ENCODE peak calls at places on chromosomes 12 and 14, in four cellular contexts. J is mesothelial cell of epicardium, H is MCF 10A, Q is OCI-LY7. Y is an unnamed sample.

GRCh38 chr12:1593232-1594044 is 943 bp downstream of the FBXL14 start:
- DNase-seq in H (peak), Q (peak), J (peak), Y (no peak)

GRCh38 chr12:70059373-70059772 is 183.9 kb upstream of the CNOT2 start:
- DNase-seq in H (no peak), Q (no peak), J (no peak), Y (no peak)

GRCh38 chr14:47332099-47332498 is 343.3 kb downstream of the MDGA2 start:
- DNase-seq in Q (no peak), H (no peak), J (no peak), Y (no peak)

GRCh38 chr14:88044129-88044727 is 39.3 kb downstream of the GPR65 start:
- DNase-seq in H (no peak), J (no peak), Q (no peak), Y (no peak)

GRCh38 chr14:67240168-67240932 is 885 bp upstream of the PALS1 start:
- DNase-seq in Q (peak), J (peak), H (peak), Y (no peak)

GRCh38 chr12:18382486-18382885 is 121.2 kb downstream of the PIK3C2G start:
- DNase-seq in J (no peak), H (peak), Q (no peak), Y (no peak)

GRCh38 chr14:57533214-57533613 is 39.6 kb upstream of the CCDC198 start:
- DNase-seq in J (no peak), Q (peak), H (peak), Y (no peak)

GRCh38 chr14:54474232-54474793 is 14.5 kb downstream of the GMFB start:
- DNase-seq in J (no peak), Q (no peak), H (no peak), Y (no peak)

GRCh38 chr12:11746024-11746771 is 96.7 kb downstream of the ETV6 start:
- DNase-seq in H (peak), Q (peak), J (no peak), Y (no peak)

GRCh38 chr12:11941601-11942360 is 129.0 kb upstream of the BCL2L14 start:
- DNase-seq in H (peak), Q (no peak), J (no peak), Y (no peak)

GRCh38 chr14:64993263-64993662 is 6.6 kb downstream of the FNTB start:
- DNase-seq in Q (no peak), H (no peak), J (no peak), Y (no peak)

DNA sequence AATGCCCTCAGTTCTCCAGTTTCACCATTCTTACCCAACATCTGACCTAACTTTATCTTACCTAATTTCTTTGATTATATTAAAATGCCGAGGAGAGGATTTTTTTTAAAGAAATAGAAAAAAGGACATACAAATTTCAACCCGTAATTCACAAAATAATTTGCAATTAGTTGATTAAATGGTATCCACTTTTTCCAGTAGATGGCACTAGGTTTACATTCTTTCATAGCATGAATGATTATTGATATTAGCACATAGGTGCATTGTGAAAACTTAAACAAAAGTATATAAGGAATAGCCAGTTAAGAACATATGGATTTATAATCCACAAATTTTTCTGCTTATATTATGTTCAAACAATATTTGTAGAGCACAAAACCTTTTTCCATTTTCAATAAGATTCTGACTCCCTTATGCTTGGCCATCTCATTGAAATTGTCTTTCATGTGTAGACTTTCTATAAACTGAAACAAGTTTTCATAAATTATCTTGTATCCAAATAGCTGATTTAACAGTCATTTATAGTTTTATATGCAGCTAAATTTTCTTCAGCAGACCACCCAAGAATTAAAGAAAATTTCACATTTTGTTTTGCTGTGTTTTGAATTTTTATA is 35.3 kb downstream of the MSRB3 start:
- DNase-seq in Q (peak), H (peak), J (no peak), Y (no peak)
- TF ChIP-seq CTCF in Q (peak), H (peak), J (peak), Y (no peak)

GRCh38 chr14:60184597-60185555 is 19.7 kb upstream of the DHRS7 start:
- DNase-seq in Q (peak), H (peak), J (no peak), Y (no peak)
- TF ChIP-seq CTCF in Q (peak), H (no peak), J (peak), Y (no peak)

DNA sequence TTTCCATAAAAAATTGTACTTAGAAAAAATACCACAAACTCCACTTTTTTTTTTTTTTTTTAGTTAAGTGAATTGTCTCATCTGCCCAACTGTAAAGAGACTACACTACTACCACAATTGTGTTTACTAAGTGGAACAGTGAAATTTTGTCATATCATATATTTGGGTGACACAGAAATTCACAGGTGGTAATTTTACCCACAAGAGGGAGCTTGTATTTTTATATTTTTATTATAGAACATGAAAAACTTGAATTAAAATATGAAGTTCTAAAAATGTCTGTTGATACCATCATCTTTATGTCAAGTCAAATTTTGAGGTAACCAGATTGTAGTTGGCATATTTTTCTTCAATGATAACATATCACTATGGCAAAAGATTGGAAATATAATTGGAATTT is 329.4 kb upstream of the SOX5 start:
- DNase-seq in J (no peak), Q (no peak), H (no peak), Y (no peak)
- TF ChIP-seq CTCF in J (no peak), Q (peak), H (no peak), Y (no peak)

DNA sequence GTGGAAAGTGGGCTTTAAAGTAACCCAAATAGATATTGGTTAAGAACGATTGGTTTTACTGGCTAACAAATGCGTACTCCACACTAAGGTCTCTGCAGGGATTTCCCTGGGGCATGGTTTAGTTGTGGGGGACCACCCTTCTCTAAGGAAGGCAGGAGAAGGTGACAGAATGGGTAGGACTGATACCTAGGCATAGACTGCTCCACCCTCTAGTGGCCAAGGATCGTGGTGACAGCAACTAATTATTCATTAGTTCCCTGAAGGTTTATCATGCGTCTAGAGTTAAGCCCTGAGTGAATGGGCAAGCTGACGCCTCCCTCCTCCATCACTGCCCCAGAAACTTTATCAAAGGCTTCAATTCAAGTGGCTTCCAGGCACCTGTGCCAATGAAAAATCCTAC is 9.1 kb downstream of the FAM181A start:
- DNase-seq in H (peak), J (no peak), Q (peak), Y (no peak)
- TF ChIP-seq CTCF in H (peak), J (peak), Q (peak), Y (no peak)

GRCh38 chr12:65300679-65301349 is 22.3 kb downstream of the MSRB3 start:
- DNase-seq in Q (peak), J (no peak), H (peak), Y (no peak)
- TF ChIP-seq CTCF in Q (peak), J (peak), H (peak), Y (no peak)

DNA sequence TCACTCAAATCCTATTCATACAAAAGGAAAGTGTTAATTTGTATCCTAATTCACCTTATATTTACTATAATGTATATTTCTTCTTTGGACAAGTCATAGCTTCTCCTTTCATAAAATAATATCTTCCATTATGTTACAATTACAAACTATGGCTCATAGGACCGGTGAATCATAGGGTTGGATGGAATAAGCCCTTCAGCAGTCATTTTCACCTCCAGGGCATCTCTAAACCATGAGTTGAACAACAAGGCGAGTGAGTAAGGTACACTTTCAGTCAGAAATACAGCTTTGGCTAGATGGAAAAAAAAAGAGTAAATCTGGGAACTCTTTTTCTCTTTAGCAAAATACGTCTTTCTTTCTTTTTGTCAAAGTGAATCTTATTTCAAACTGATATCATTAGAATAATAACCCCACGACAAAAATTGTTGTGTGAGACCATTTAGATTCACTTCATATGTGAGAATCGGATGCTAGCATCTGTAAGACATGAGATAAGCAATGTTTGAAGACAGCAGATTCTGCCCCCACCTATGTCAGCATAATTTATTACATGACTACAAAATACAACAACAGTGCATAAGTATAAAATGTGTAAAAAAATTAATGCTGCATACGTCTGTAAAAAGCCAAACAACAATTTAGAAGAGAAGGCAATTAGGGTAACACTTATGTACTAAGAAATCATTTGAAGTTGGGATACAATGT is 184.4 kb upstream of the SLC38A2 start:
- DNase-seq in J (no peak), Q (no peak), H (peak), Y (no peak)
- TF ChIP-seq CTCF in J (no peak), Q (no peak), H (no peak), Y (no peak)

GRCh38 chr12:109244043-109244442 is 65.0 kb downstream of the FOXN4 start:
- DNase-seq in Q (no peak), J (no peak), H (no peak), Y (no peak)
- TF ChIP-seq CTCF in Q (no peak), J (no peak), H (no peak), Y (no peak)

GRCh38 chr12:64695550-64695949 is 63.7 kb downstream of the GNS start:
- DNase-seq in J (no peak), Q (no peak), H (no peak), Y (no peak)

GRCh38 chr12:64694130-64695078 is 64.8 kb downstream of the GNS start:
- DNase-seq in J (no peak), H (no peak), Q (no peak), Y (no peak)

GRCh38 chr12:64699504-64700115 is 59.6 kb downstream of the GNS start:
- DNase-seq in H (peak), Q (no peak), J (no peak), Y (no peak)

GRCh38 chr12:64691793-64692583 is 67.2 kb downstream of the GNS start:
- DNase-seq in Q (no peak), J (no peak), H (no peak), Y (no peak)

DNA sequence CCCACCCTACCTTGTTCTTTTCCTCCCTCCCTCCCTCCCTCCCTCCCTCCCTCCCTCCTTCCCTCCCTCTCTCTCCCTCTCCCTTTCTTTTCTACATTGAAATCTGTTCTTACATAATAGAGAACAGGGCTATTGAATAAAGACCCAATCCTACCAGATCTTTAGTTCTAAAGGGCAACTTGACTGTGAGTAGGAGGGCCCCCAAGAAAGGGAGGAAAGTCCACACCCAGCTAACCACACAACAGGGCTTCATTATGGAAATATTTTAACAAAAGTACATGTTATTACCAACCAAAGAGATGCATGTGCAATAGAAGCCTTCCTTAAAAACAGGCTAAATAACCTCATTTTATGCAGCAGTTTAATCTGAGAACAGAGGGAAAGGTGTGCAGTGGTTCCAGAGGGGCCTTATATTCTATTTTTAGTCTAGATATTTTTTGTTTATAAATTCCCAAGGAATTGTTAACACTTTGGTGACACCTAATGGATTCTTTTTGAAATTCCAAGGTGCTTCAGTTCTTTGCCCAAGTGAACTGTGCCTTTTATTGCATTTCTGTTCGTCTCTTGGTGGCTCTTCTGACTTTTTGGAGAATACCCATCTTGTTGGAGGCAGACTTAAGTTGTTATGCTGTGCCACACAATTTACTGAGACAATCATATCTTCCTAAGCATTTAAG is 63.0 kb downstream of the GNS start:
- DNase-seq in H (peak), J (no peak), Q (peak), Y (no peak)
- TF ChIP-seq CTCF in H (peak), J (peak), Q (peak), Y (no peak)

GRCh38 chr14:75970989-75971388 is 10.8 kb downstream of the TGFB3 start:
- DNase-seq in J (no peak), H (no peak), Q (no peak), Y (no peak)
- TF ChIP-seq CTCF in J (no peak), H (no peak), Q (no peak), Y (no peak)

GRCh38 chr12:50508420-50508819 is 3.6 kb downstream of the DIP2B start:
- DNase-seq in J (no peak), H (no peak), Q (no peak), Y (no peak)
- TF ChIP-seq CTCF in J (no peak), H (no peak), Q (no peak), Y (no peak)

Y was measured in omental fat pad.